ENCODE peak calls at places on chromosomes 2 and 18, in eight cellular contexts. A, Y, D, X, L, F, M and K are unnamed samples.

GRCh38 chr18:68800075-68800474 is 2.2 kb downstream of the CCDC102B start:
- DNase-seq in M (no peak), Y (no peak), L (no peak), D (no peak), F (no peak), X (no peak), A (no peak), K (no peak)

GRCh38 chr18:6145645-6146308 is 250.5 kb upstream of the TMEM200C start:
- DNase-seq in D (no peak), F (no peak), A (no peak), X (peak), M (no peak), Y (no peak), L (no peak), K (no peak)

GRCh38 chr18:27033722-27034121 is 151.4 kb downstream of the CHST9 start:
- DNase-seq in D (no peak), X (no peak), M (no peak), L (no peak), F (no peak), A (no peak), Y (no peak), K (no peak)

GRCh38 chr2:191845248-191845715 is 1.6 kb downstream of the CAVIN2 start:
- DNase-seq in F (no peak), Y (no peak), X (peak), L (peak), A (peak), D (no peak), M (peak), K (no peak)

GRCh38 chr2:33373986-33374385 is 102.5 kb upstream of the RASGRP3 start:
- DNase-seq in Y (no peak), F (no peak), M (no peak), D (no peak), A (no peak), X (no peak), L (no peak), K (no peak)

GRCh38 chr18:27688581-27688980 is 488.3 kb downstream of the CDH2 start:
- DNase-seq in D (no peak), X (no peak), A (no peak), M (no peak), L (no peak), F (no peak), Y (no peak), K (no peak)

GRCh38 chr2:68855550-68855949 is 15.6 kb downstream of the BMP10 start:
- DNase-seq in F (no peak), D (no peak), Y (no peak), M (no peak), A (no peak), L (no peak), X (no peak), K (no peak)

GRCh38 chr18:35688757-35689156 is 107.2 kb downstream of the GALNT1 start:
- DNase-seq in M (no peak), L (no peak), A (no peak), D (no peak), Y (no peak), X (no peak), F (no peak), K (no peak)

GRCh38 chr18:49021433-49022129 is 70.8 kb upstream of the SMAD7 start:
- DNase-seq in D (peak), L (no peak), X (peak), Y (no peak), M (peak), F (no peak), A (peak), K (peak)

GRCh38 chr2:149860276-149860921 is 272.8 kb upstream of the MMADHC start:
- DNase-seq in Y (peak), M (no peak), D (peak), A (peak), L (peak), X (peak), F (no peak), K (no peak)

GRCh38 chr18:21309248-21309647 is 67.2 kb downstream of the GREB1L start:
- DNase-seq in X (peak), L (no peak), Y (no peak), A (no peak), D (no peak), F (no peak), M (no peak), K (no peak)

GRCh38 chr2:236538242-236538641 is 31.4 kb upstream of the ACKR3 start:
- DNase-seq in Y (no peak), D (no peak), M (no peak), L (no peak), X (no peak), A (no peak), F (no peak), K (no peak)

GRCh38 chr2:20616341-20616871 is 34.5 kb downstream of the HS1BP3 start:
- DNase-seq in A (no peak), X (no peak), L (peak), Y (no peak), F (no peak), M (peak), D (peak), K (no peak)

GRCh38 chr2:43020990-43021677 is 205.3 kb downstream of the ZFP36L2 start:
- DNase-seq in M (peak), L (no peak), Y (no peak), A (no peak), D (no peak), X (no peak), F (no peak), K (peak)

GRCh38 chr2:43019025-43019367 is 207.4 kb downstream of the ZFP36L2 start:
- DNase-seq in D (no peak), X (no peak), L (no peak), F (no peak), A (no peak), M (no peak), Y (no peak), K (no peak)

GRCh38 chr2:43019536-43020183 is 206.7 kb downstream of the ZFP36L2 start:
- DNase-seq in Y (no peak), F (no peak), M (peak), L (peak), A (no peak), X (no peak), D (no peak), K (no peak)

GRCh38 chr2:43020296-43020695 is 206.1 kb downstream of the ZFP36L2 start:
- DNase-seq in F (no peak), X (no peak), D (no peak), M (peak), L (no peak), Y (no peak), A (no peak), K (no peak)

DNA sequence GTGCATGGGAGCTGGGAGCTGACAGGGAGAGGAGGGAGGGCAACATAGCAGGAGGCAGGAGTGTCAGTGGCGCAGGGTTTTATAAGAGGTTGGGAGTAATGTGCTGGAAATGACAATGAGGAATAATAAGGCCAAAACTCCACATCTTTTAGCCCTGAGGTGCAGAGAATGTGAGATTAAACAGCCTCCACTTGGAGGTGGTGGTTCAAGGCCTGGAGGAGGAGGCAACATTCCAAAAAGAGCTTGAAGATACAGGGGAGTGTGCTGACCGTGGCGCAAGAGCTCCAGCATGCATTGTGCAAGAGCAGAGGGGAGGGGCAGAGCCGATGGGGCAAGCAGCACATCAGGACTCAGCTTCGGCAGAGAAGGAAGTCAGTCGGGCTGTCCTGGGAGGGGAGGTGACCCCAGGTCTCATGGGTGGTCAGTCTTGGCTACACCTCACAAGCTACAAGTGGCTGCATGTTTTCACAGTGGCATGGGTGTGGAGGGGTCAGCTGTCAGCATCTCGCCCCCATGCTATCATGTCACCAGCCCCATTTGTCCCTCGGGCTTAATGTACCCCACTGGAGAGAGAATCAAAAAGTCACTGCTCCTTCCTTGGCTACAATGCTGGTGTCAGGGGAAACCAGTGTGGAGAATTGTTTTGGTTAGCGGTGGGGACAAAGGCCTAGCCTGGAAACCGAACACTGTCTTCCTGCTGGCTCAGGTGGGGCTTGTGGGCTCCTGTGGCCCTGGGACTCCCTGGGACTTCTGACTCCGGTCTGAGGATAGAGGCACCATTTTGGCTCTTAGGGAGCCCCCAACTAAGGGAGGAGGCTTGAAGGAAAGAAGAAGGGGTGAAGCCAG is 208.0 kb downstream of the ZFP36L2 start:
- DNase-seq in M (peak), L (peak), Y (peak), D (peak), X (peak), A (peak), F (peak), K (peak)
- TF ChIP-seq POLR2A in M (no peak), L (no peak), Y (peak), D (no peak), X (no peak), A (no peak), F (no peak), K (no peak)

GRCh38 chr2:200829258-200829655 is 17.5 kb downstream of the BZW1 start:
- DNase-seq in L (no peak), F (peak), X (no peak), M (no peak), D (no peak), A (no peak), Y (no peak), K (no peak)
- TF ChIP-seq POLR2A in L (no peak), F (no peak), X (no peak), M (no peak), D (no peak), A (no peak), Y (no peak), K (no peak)

GRCh38 chr2:159737917-159738296 is 25.6 kb downstream of the MARCHF7 start:
- DNase-seq in F (no peak), L (no peak), Y (no peak), X (peak), M (no peak), D (no peak), A (no peak), K (no peak)
- TF ChIP-seq POLR2A in F (no peak), L (no peak), Y (no peak), X (no peak), M (no peak), D (no peak), A (no peak), K (no peak)

GRCh38 chr2:174680221-174680620 is 82.6 kb upstream of the WIPF1 start:
- DNase-seq in X (no peak), A (no peak), L (no peak), D (no peak), M (no peak), Y (no peak), F (no peak), K (no peak)

GRCh38 chr2:174683392-174683759 is 80.9 kb downstream of the CHRNA1 start:
- DNase-seq in A (no peak), X (no peak), D (no peak), L (no peak), F (no peak), Y (no peak), M (no peak), K (no peak)

GRCh38 chr2:174681099-174681982 is 82.9 kb downstream of the CHRNA1 start:
- DNase-seq in A (no peak), D (no peak), F (no peak), M (peak), L (peak), Y (peak), X (no peak), K (no peak)

GRCh38 chr2:174681983-174682577 is 82.2 kb downstream of the CHRNA1 start:
- DNase-seq in A (peak), X (peak), D (peak), Y (no peak), L (peak), M (peak), F (no peak), K (peak)

DNA sequence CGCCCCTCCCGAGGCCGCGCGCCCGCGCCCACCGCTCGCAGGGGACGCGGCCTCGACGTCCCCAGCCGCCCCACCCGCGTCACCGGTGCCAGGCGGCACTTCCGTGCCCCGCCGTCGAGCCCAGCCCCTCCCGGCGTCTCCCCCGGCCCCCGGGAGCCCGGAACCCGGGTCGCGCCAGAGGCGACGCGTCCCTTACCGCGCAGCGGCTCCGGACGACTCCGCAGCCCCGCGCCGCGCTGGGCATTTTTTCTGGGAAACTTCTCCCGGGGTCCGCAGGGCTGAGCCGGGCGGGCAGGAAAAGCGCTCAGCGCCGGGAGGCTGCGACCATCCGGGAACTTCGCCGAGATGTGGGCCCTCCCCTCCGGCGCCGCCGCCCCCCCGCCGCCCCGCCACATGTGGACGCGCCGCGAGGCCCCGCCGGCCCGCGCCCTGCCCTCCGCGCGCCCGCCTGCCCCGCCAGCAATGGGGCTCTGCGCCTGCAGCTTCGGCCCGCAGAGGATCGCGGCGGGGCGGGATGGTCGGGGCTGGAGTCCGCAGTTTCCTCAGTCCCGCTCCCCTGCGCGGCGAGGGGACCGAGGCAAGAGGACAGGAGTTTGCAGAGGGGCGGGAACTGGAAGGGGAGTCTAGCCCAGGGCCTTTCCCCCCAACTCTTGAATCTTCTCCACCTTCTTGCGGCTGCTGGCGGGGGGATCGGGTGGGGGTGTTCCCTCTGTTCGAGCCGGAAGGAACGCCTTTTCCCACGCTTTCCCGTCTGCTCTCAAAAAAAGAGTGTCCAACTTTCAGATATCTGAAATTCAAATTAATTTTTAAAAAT is 81.5 kb downstream of the CHRNA1 start:
- DNase-seq in Y (peak), A (peak), L (peak), M (peak), D (peak), F (no peak), X (peak), K (peak)
- TF ChIP-seq POLR2A in Y (peak), A (no peak), L (no peak), M (no peak), D (no peak), F (no peak), X (no peak), K (no peak)

DNA sequence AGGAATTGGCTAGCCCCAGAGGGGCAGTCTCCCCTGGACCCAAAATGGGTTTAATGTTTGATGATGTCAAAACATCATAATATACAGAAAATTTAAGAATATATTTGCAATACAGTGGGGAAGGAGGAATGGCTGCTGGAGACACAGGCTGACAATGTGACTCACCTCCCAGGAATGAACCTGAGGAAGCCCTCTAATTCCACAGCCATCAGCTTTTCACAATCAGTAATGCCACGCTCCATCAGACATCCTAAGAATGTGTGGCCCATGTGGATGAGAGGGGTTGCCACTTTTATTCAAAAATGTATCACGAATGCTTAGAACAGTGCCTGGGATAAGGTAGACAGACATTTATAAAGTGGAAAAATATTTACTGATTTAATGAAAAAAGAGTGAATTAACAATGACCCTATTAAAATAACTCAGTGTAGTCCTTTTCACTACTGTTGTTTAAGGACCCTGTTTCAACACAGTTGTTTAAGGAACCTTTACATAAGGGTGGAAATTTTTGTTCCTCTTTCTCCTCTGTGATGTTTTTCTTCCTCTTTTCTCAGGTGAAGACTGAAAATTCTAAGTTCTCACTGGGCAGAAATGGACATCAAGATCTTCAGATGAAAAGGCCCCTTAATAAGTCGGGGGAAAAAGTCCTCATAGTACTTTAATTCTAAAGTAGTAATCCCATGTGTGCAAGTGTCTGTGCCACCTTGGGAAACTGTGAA is 17.5 kb upstream of the TMEM163 start:
- DNase-seq in F (peak), L (no peak), M (no peak), X (no peak), Y (no peak), D (no peak), A (no peak), K (no peak)
- TF ChIP-seq POLR2A in F (no peak), L (no peak), M (no peak), X (no peak), Y (no peak), D (no peak), A (no peak), K (no peak)

GRCh38 chr18:51503351-51503750 is 305.9 kb upstream of the MEX3C start:
- DNase-seq in F (no peak), D (no peak), Y (no peak), L (no peak), X (no peak), A (no peak), M (no peak), K (no peak)

GRCh38 chr18:51510020-51510419 is 312.5 kb upstream of the MEX3C start:
- DNase-seq in Y (no peak), M (no peak), D (no peak), A (no peak), X (no peak), F (no peak), L (no peak), K (no peak)

GRCh38 chr18:51506811-51507210 is 309.3 kb upstream of the MEX3C start:
- DNase-seq in M (no peak), A (no peak), D (no peak), L (no peak), X (no peak), Y (no peak), F (no peak), K (no peak)
- TF ChIP-seq POLR2A in M (no peak), A (no peak), D (no peak), L (no peak), X (no peak), Y (no peak), F (no peak), K (no peak)

GRCh38 chr2:121547646-121548045 is 17.0 kb downstream of the RNU4ATAC start:
- DNase-seq in X (no peak), Y (no peak), M (no peak), F (no peak), L (no peak), A (no peak), D (no peak), K (no peak)

GRCh38 chr2:121554998-121555397 is 24.3 kb downstream of the RNU4ATAC start:
- DNase-seq in L (no peak), F (no peak), D (no peak), Y (no peak), X (no peak), M (no peak), A (no peak), K (no peak)

GRCh38 chr2:121545257-121545656 is 14.6 kb downstream of the RNU4ATAC start:
- DNase-seq in Y (no peak), L (no peak), F (no peak), A (no peak), D (no peak), X (no peak), M (no peak), K (no peak)

DNA sequence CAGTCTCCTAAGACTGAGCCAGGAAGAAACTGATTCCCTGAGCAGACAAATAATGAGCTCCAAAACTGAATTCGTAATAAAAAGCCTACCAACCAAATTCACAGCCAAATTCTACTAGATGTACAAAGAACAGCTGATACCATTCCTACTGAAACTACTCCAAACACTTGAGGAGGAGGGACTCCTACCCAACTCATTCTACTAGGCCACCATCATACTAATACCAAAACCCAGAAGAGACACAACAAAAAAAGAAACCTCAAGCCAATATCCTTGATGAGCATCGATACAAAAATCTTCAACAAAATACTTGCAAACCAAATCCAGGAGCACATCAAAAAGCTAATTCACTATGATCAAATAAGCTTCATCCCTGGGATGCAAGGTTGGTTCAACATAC is 20.0 kb downstream of the RNU4ATAC start:
- DNase-seq in Y (no peak), L (no peak), A (no peak), D (no peak), M (no peak), F (no peak), X (no peak), K (no peak)
- TF ChIP-seq POLR2A in Y (no peak), L (no peak), A (no peak), D (no peak), M (no peak), F (no peak), X (no peak), K (no peak)